ENCODE peak calls at places on chromosomes 5 and 9, in six cellular contexts. I is AG08396; N is T-helper 2 cell; L is transverse colon; K is CD4-positive, alpha-beta T cell; J is nephron progenitor cell. W is an unnamed sample.

GRCh38 chr5:142491260-142491659 is 166.4 kb upstream of the SPRY4 start:
- DNase-seq in I (no peak), N (no peak), L (no peak), K (no peak), J (peak), W (no peak)

GRCh38 chr5:94025788-94026473 is 284.5 kb upstream of the POU5F2 start:
- DNase-seq in I (no peak), N (no peak), L (no peak), K (no peak), J (peak), W (no peak)

GRCh38 chr9:88322906-88323566 is 65.2 kb upstream of the SPIN1 start:
- DNase-seq in I (no peak), N (peak), L (peak), K (peak), J (no peak), W (peak)

GRCh38 chr9:36598281-36598680 is 25.6 kb downstream of the MELK start:
- DNase-seq in I (no peak), N (no peak), L (no peak), K (no peak), J (no peak), W (no peak)

GRCh38 chr5:154851351-154851750 is 948 bp upstream of the FAXDC2 start:
- DNase-seq in I (no peak), N (no peak), L (no peak), K (no peak), J (no peak), W (no peak)

GRCh38 chr9:134344068-134344820 is 18.0 kb downstream of the RXRA start:
- DNase-seq in I (no peak), N (no peak), L (peak), K (no peak), J (no peak), W (peak)

GRCh38 chr9:129885018-129885669 is 49.9 kb downstream of the USP20 start:
- DNase-seq in I (no peak), N (peak), L (peak), K (no peak), J (no peak), W (peak)

GRCh38 chr5:1659100-1660036 is 135.6 kb upstream of the LPCAT1 start:
- DNase-seq in I (no peak), N (no peak), L (no peak), K (no peak), J (no peak), W (no peak)

GRCh38 chr5:172849636-172850453 is 15.8 kb downstream of the ERGIC1 start:
- DNase-seq in I (no peak), N (no peak), L (peak), K (no peak), J (no peak), W (no peak)

GRCh38 chr5:94174748-94175411 is 433.5 kb upstream of the POU5F2 start:
- DNase-seq in I (peak), N (no peak), L (no peak), K (no peak), J (no peak), W (no peak)